ENCODE peak calls at places on chromosomes 12 and 14, in four cellular contexts. O is naive thymus-derived CD4-positive, alpha-beta T cell; G is mammary epithelial cell; E is bronchial epithelial cell. S is an unnamed sample.
A peak's percentile ranks its signal among the peaks of the same experiment; 100 is the strongest.

GRCh38 chr12:131808744-131809371 is 19.3 kb upstream of the MMP17 start:
- DNase-seq in O (peak; percentile 26), G (no peak), E (no peak), S (no peak)

GRCh38 chr14:62674833-62675232 is 370.4 kb downstream of the KCNH5 start:
- DNase-seq in O (no peak), G (peak; percentile 49), E (peak; percentile 73), S (no peak)

GRCh38 chr12:4871514-4871913 is 38.2 kb upstream of the KCNA1 start:
- DNase-seq in O (no peak), G (no peak), E (no peak), S (no peak)

GRCh38 chr12:57093412-57094193 is 4.7 kb downstream of the NAB2 start:
- DNase-seq in O (peak; percentile 41), G (peak; percentile 77), E (peak; percentile 72), S (no peak)

GRCh38 chr12:123069436-123070266 is 81.2 kb downstream of the PITPNM2 start:
- DNase-seq in O (no peak), G (no peak), E (no peak), S (no peak)

GRCh38 chr14:44732144-44732543 is 225.1 kb upstream of the FSCB start:
- DNase-seq in O (no peak), G (no peak), E (no peak), S (no peak)

GRCh38 chr12:5577239-5577638 is 145.3 kb downstream of the NTF3 start:
- DNase-seq in O (no peak), G (no peak), E (no peak), S (no peak)

GRCh38 chr12:92304335-92305066 is 158.9 kb upstream of the BTG1 start:
- DNase-seq in O (no peak), G (no peak), E (no peak), S (no peak)

GRCh38 chr12:6442799-6443198 is 2.0 kb upstream of the CD27 start:
- DNase-seq in O (no peak), G (no peak), E (no peak), S (no peak)

GRCh38 chr12:106588771-106589170 is 6.0 kb downstream of the RFX4 start:
- DNase-seq in O (no peak), G (no peak), E (no peak), S (no peak)
- H3K27me3 ChIP-seq in O (peaks cover 5% of the 10 kb centered on the region), G (peaks cover 42% of the 10 kb centered on the region), E (peaks cover 49% of the 10 kb centered on the region), S (peaks cover 39% of the 10 kb centered on the region)

DNA sequence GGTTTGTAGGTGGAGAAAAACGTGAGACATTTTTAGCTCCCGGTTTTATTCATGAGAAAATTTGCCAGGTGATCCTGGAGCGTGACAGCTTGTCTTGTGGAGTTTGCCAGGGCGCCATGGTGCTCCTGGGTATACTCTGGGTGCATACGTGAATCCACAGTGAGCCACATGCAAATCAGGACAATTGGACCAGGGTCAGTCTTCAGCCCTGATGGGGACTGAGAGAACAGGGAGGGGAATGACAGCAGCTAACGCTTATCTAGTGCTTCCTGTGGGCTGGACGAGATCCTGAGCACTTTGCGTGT is 118.2 kb upstream of the NCOR2 start:
- DNase-seq in O (no peak), G (peak; percentile 39), E (peak; percentile 23), S (no peak)
- H3K4me3 ChIP-seq in O (no peak overlapping the region), G (no peak overlapping the region), E (no peak overlapping the region), S (peak overlapping the region; percentile 3)

GRCh38 chr12:54204316-54204715 is 15.5 kb upstream of the SMUG1 start:
- DNase-seq in O (no peak), G (no peak), E (no peak), S (no peak)

GRCh38 chr12:54210400-54210790 is 21.6 kb upstream of the SMUG1 start:
- DNase-seq in O (no peak), G (no peak), E (no peak), S (no peak)

GRCh38 chr12:54206807-54207206 is 18.0 kb upstream of the SMUG1 start:
- DNase-seq in O (no peak), G (no peak), E (no peak), S (no peak)

GRCh38 chr12:54208591-54208990 is 19.8 kb upstream of the SMUG1 start:
- DNase-seq in O (no peak), G (no peak), E (no peak), S (no peak)

GRCh38 chr12:54207539-54208267 is 18.9 kb upstream of the SMUG1 start:
- DNase-seq in O (peak; percentile 65), G (peak; percentile 81), E (peak; percentile 74), S (no peak)
- H3K27me3 ChIP-seq in O (no peaks in the 10 kb centered on the region), G (no peaks in the 10 kb centered on the region), E (peaks cover 14% of the 10 kb centered on the region), S (peaks cover 14% of the 10 kb centered on the region)

DNA sequence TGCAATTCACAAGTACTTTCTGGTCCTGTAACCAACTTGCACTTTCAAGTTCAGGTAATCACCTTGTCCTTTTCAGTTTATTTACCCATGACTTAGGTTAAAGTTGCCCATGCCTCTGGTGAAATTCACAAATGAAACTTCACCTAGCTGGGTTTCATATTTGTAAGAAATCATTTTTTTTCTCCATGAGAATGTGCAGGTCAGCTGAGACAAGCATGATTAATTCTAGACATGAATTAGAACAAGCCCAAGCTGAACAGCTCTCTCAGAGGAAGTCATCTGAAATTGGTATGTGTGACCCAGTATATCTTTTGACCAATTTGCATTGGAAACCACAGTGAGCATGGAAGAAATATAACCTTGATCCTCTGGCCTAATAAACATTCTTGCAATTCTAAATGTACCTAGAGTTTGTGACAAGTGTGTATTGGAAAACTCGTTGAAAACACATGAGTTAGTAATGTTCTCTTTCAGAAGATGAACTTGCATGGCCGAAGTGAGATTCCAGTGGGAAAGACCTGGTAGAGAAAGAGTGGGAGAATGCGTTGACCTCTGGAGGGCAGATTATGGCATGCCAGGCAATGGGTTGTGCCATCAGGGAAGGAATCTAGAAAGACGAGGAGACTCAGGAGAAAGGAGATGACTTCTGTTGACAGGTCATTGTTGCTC is 486.5 kb downstream of the ZFP36L1 start:
- DNase-seq in O (no peak), G (no peak), E (peak; percentile 35), S (no peak)
- H3K4me3 ChIP-seq in O (no peak overlapping the region), G (no peak overlapping the region), E (no peak overlapping the region), S (no peak overlapping the region)

GRCh38 chr12:78248321-78248720 is 417.6 kb downstream of the NAV3 start:
- DNase-seq in O (no peak), G (no peak), E (no peak), S (no peak)

GRCh38 chr12:78241472-78241871 is 410.8 kb downstream of the NAV3 start:
- DNase-seq in O (no peak), G (no peak), E (no peak), S (no peak)

GRCh38 chr12:78249578-78249977 is 418.9 kb downstream of the NAV3 start:
- DNase-seq in O (no peak), G (no peak), E (no peak), S (no peak)

GRCh38 chr12:78240827-78241226 is 410.1 kb downstream of the NAV3 start:
- DNase-seq in O (no peak), G (no peak), E (no peak), S (no peak)

GRCh38 chr12:78245111-78245510 is 414.4 kb downstream of the NAV3 start:
- DNase-seq in O (no peak), G (no peak), E (no peak), S (no peak)
- H3K27me3 ChIP-seq in O (no peaks in the 10 kb centered on the region), G (no peaks in the 10 kb centered on the region), E (no peaks in the 10 kb centered on the region), S (no peaks in the 10 kb centered on the region)